ENCODE peak calls at places on chromosomes 2 and 18, in eight cellular contexts. V is SK-MEL-5; F is SIG-M5; M is tibial artery; W is fibroblast of the conjunctiva; D is SW 1271; R is psoas muscle; J is stimulated activated CD4-positive, alpha-beta T cell treated with anti-CD3 and anti-CD28 coated beads, Interleukin-1b, Interleukin-23, amount 100 ng/mL, for 24 hours. E is an unnamed sample.
A peak's percentile ranks its signal among the peaks of the same experiment; 100 is the strongest.

GRCh38 chr18:54506516-54507261 is 84.4 kb upstream of the DYNAP start:
- DNase-seq in V (no peak), F (no peak), M (no peak), W (no peak), D (no peak), R (no peak), J (no peak), E (no peak)

GRCh38 chr2:30272761-30273573 is 41.6 kb downstream of the LBH start:
- DNase-seq in V (no peak), F (no peak), M (no peak), W (no peak), D (peak; percentile 59), R (no peak), J (peak; percentile 32), E (peak; percentile 27)

GRCh38 chr2:141927536-141927935 is 203.3 kb downstream of the LRP1B start:
- DNase-seq in V (no peak), F (no peak), M (no peak), W (no peak), D (no peak), R (no peak), J (no peak), E (no peak)

GRCh38 chr2:27075219-27075871 is 3.1 kb upstream of the EMILIN1 start:
- DNase-seq in V (no peak), F (no peak), M (no peak), W (no peak), D (no peak), R (peak; percentile 36), J (no peak), E (no peak)

GRCh38 chr2:112941753-112942653 is 31.0 kb downstream of the IL37 start:
- DNase-seq in V (peak; percentile 82), F (no peak), M (no peak), W (peak; percentile 43), D (peak; percentile 55), R (peak; percentile 27), J (peak; percentile 60), E (peak; percentile 81)

GRCh38 chr18:62399781-62400308 is 74.7 kb downstream of the TNFRSF11A start:
- DNase-seq in V (peak; percentile 36), F (no peak), M (no peak), W (no peak), D (peak; percentile 3), R (no peak), J (no peak), E (no peak)

GRCh38 chr2:65396348-65397026 is 35.9 kb downstream of the SPRED2 start:
- DNase-seq in V (no peak), F (no peak), M (no peak), W (peak; percentile 34), D (no peak), R (no peak), J (no peak), E (no peak)

GRCh38 chr2:138115664-138116063 is 151.4 kb downstream of the HNMT start:
- DNase-seq in V (no peak), F (no peak), M (no peak), W (no peak), D (no peak), R (no peak), J (no peak), E (peak; percentile 48)

GRCh38 chr18:49645836-49646235 is 84.0 kb downstream of the LIPG start:
- DNase-seq in V (no peak), F (no peak), M (peak; percentile 78), W (no peak), D (no peak), R (peak; percentile 73), J (no peak), E (peak; percentile 57)

GRCh38 chr2:120204022-120204405 is 19.2 kb downstream of the TMEM185B start:
- DNase-seq in V (no peak), F (no peak), M (no peak), W (no peak), D (no peak), R (no peak), J (no peak), E (no peak)

GRCh38 chr18:8889479-8889878 is 184.1 kb downstream of the MTCL1 start:
- DNase-seq in V (no peak), F (no peak), M (no peak), W (no peak), D (no peak), R (no peak), J (no peak), E (peak; percentile 14)

GRCh38 chr18:37393945-37394609 is 171.5 kb downstream of the CELF4 start:
- DNase-seq in V (no peak), F (no peak), M (peak; percentile 75), W (peak; percentile 51), D (peak; percentile 58), R (peak; percentile 72), J (no peak), E (peak; percentile 16)

GRCh38 chr2:169225906-169226305 is 136.4 kb downstream of the LRP2 start:
- DNase-seq in V (no peak), F (no peak), M (no peak), W (no peak), D (no peak), R (no peak), J (no peak), E (no peak)

GRCh38 chr2:1869987-1870386 is 125.7 kb upstream of the PXDN start:
- DNase-seq in V (no peak), F (no peak), M (no peak), W (no peak), D (no peak), R (no peak), J (no peak), E (no peak)

GRCh38 chr2:45567288-45567963 is 43.6 kb downstream of the SRBD1 start:
- DNase-seq in V (no peak), F (no peak), M (no peak), W (no peak), D (no peak), R (no peak), J (no peak), E (no peak)

GRCh38 chr2:196234672-196235071 is 63.3 kb upstream of the STK17B start:
- DNase-seq in V (no peak), F (peak; percentile 17), M (no peak), W (no peak), D (no peak), R (no peak), J (peak; percentile 51), E (peak; percentile 87)

GRCh38 chr2:182182436-182182835 is 196.8 kb downstream of the PPP1R1C start:
- DNase-seq in V (no peak), F (no peak), M (no peak), W (no peak), D (no peak), R (no peak), J (no peak), E (no peak)

GRCh38 chr2:132670104-132670960 is at the start of gene LYPD1:
- DNase-seq in V (peak; percentile 10), F (no peak), M (peak; percentile 65), W (no peak), D (peak; percentile 6), R (peak; percentile 13), J (no peak), E (no peak)

GRCh38 chr18:75100832-75101630 is 107.9 kb downstream of the PTGR3 start:
- DNase-seq in V (no peak), F (no peak), M (no peak), W (no peak), D (no peak), R (no peak), J (no peak), E (no peak)

GRCh38 chr2:126831234-126832005 is 67.3 kb upstream of the TEX51 start:
- DNase-seq in V (peak; percentile 87), F (peak; percentile 77), M (no peak), W (no peak), D (no peak), R (no peak), J (no peak), E (peak; percentile 47)

E was measured in brain microvascular endothelial cell.